ENCODE peak calls at places on chromosome 16, in nine cellular contexts. H is NCI-H1417; U is GM20000; I is hippocampal formation; Y is NK-92 treated with Interleukin-12 subunit alpha and Interleukin-12 subunit beta, amount 100 ng/mL, for 24 hours; X is stimulated activated CD4-positive, alpha-beta T cell treated with anti-CD3 and anti-CD28 coated beads, Interleukin-15, amount 100 ng/mL, for 1 hour; V is substantia nigra; B is mesendoderm; W is ELF-1. K is an unnamed sample.

GRCh38 chr16:48276102-48276501 is 28.8 kb upstream of the ABCC11 start:
- DNase-seq in H (no peak), U (no peak), I (peak; percentile 4), Y (no peak), X (no peak), V (no peak), B (peak; percentile 43), W (no peak), K (no peak)

GRCh38 chr16:18983565-18984424 is at the start of gene TMC7:
- DNase-seq in H (peak; percentile 90), U (peak; percentile 66), I (peak; percentile 87), Y (no peak), X (no peak), V (peak; percentile 72), B (peak; percentile 96), W (peak; percentile 95), K (peak; percentile 89)

GRCh38 chr16:53434436-53435065 is at the start of gene RBL2:
- DNase-seq in H (peak; percentile 89), U (peak; percentile 77), I (peak; percentile 81), Y (peak; percentile 70), X (peak; percentile 76), V (peak; percentile 29), B (peak; percentile 76), W (peak; percentile 87), K (peak; percentile 3)

GRCh38 chr16:27199235-27199586 is 4.1 kb upstream of the KDM8 start:
- DNase-seq in H (no peak), U (no peak), I (no peak), Y (no peak), X (no peak), V (no peak), B (no peak), W (no peak), K (no peak)

GRCh38 chr16:88654363-88655052 is 3.7 kb upstream of the CYBA start:
- DNase-seq in H (no peak), U (no peak), I (no peak), Y (no peak), X (no peak), V (no peak), B (no peak), W (no peak), K (no peak)

GRCh38 chr16:75593825-75594820 is 27.9 kb downstream of the GABARAPL2 start:
- DNase-seq in H (peak; percentile 64), U (no peak), I (no peak), Y (no peak), X (no peak), V (no peak), B (peak; percentile 88), W (peak; percentile 63), K (peak; percentile 6)

GRCh38 chr16:54285414-54286066 is 1.0 kb downstream of the IRX3 start:
- DNase-seq in H (peak; percentile 74), U (peak; percentile 36), I (no peak), Y (no peak), X (no peak), V (no peak), B (peak; percentile 37), W (peak; percentile 21), K (peak; percentile 1)

GRCh38 chr16:678858-679807 is 1.1 kb upstream of the STUB1 start:
- DNase-seq in H (peak; percentile 78), U (peak; percentile 68), I (no peak), Y (no peak), X (peak; percentile 32), V (no peak), B (peak; percentile 86), W (peak; percentile 82), K (peak; percentile 86)

GRCh38 chr16:1960665-1961630 is 1.6 kb downstream of the NDUFB10 start:
- DNase-seq in H (peak; percentile 49), U (no peak), I (no peak), Y (no peak), X (no peak), V (no peak), B (peak; percentile 76), W (peak; percentile 82), K (no peak)

GRCh38 chr16:56792960-56793359 is 63.0 kb downstream of the NUP93 start:
- DNase-seq in H (peak; percentile 54), U (no peak), I (no peak), Y (no peak), X (no peak), V (no peak), B (no peak), W (no peak), K (peak; percentile 10)

GRCh38 chr16:86823895-86824671 is 245.7 kb downstream of the FOXL1 start:
- DNase-seq in H (no peak), U (no peak), I (no peak), Y (no peak), X (no peak), V (no peak), B (no peak), W (no peak), K (no peak)

GRCh38 chr16:11232852-11233726 is 22.9 kb downstream of the SOCS1 start:
- DNase-seq in H (no peak), U (peak; percentile 75), I (no peak), Y (no peak), X (peak; percentile 71), V (no peak), B (peak; percentile 35), W (peak; percentile 68), K (no peak)

GRCh38 chr16:30187556-30187865 is 4.1 kb downstream of the CORO1A start:
- DNase-seq in H (no peak), U (no peak), I (no peak), Y (no peak), X (no peak), V (no peak), B (no peak), W (no peak), K (no peak)

GRCh38 chr16:72999541-73000019 is 48.3 kb downstream of the ZFHX3 start:
- DNase-seq in H (no peak), U (no peak), I (no peak), Y (no peak), X (no peak), V (no peak), B (no peak), W (no peak), K (no peak)

GRCh38 chr16:58409316-58409973 is 17.2 kb downstream of the GINS3 start:
- DNase-seq in H (no peak), U (no peak), I (peak; percentile 9), Y (no peak), X (no peak), V (no peak), B (no peak), W (no peak), K (no peak)

GRCh38 chr16:4264546-4264945 is 8.3 kb downstream of the TFAP4 start:
- DNase-seq in H (no peak), U (no peak), I (no peak), Y (no peak), X (no peak), V (no peak), B (no peak), W (no peak), K (no peak)

GRCh38 chr16:68739964-68740627 is 3.0 kb downstream of the CDH1 start:
- DNase-seq in H (no peak), U (no peak), I (no peak), Y (no peak), X (no peak), V (no peak), B (no peak), W (no peak), K (no peak)

GRCh38 chr16:7025616-7026190 is 306.9 kb upstream of the RBFOX1 start:
- DNase-seq in H (no peak), U (peak; percentile 29), I (peak; percentile 24), Y (peak; percentile 11), X (no peak), V (peak; percentile 25), B (peak; percentile 91), W (peak; percentile 94), K (peak; percentile 70)

GRCh38 chr16:72561-73537 is at the start of gene RHBDF1:
- DNase-seq in H (no peak), U (peak; percentile 73), I (no peak), Y (no peak), X (no peak), V (no peak), B (peak; percentile 79), W (peak; percentile 92), K (no peak)

GRCh38 chr16:12901204-12901596 is 198 bp upstream of the SHISA9 start:
- DNase-seq in H (peak; percentile 45), U (no peak), I (no peak), Y (no peak), X (no peak), V (no peak), B (peak; percentile 95), W (peak; percentile 86), K (no peak)

GRCh38 chr16:50390914-50391700 is 22.3 kb upstream of the BRD7 start:
- DNase-seq in H (no peak), U (no peak), I (no peak), Y (no peak), X (no peak), V (no peak), B (no peak), W (no peak), K (peak; percentile 38)

GRCh38 chr16:24125199-24125598 is 130.9 kb upstream of the CACNG3 start:
- DNase-seq in H (no peak), U (no peak), I (no peak), Y (no peak), X (no peak), V (no peak), B (no peak), W (no peak), K (no peak)

GRCh38 chr16:74577882-74578366 is 29.0 kb downstream of the GLG1 start:
- DNase-seq in H (no peak), U (peak; percentile 36), I (no peak), Y (no peak), X (no peak), V (no peak), B (no peak), W (no peak), K (peak; percentile 12)

GRCh38 chr16:72946474-72947194 is 101.3 kb downstream of the ZFHX3 start:
- DNase-seq in H (no peak), U (no peak), I (no peak), Y (no peak), X (no peak), V (no peak), B (no peak), W (no peak), K (no peak)

GRCh38 chr16:19884021-19884485 is 595 bp downstream of the GPRC5B start:
- DNase-seq in H (peak; percentile 76), U (no peak), I (no peak), Y (no peak), X (no peak), V (no peak), B (peak; percentile 47), W (no peak), K (no peak)

GRCh38 chr16:78624349-78624748 is 524.9 kb downstream of the WWOX start:
- DNase-seq in H (no peak), U (no peak), I (no peak), Y (no peak), X (no peak), V (no peak), B (no peak), W (no peak), K (no peak)

GRCh38 chr16:50644730-50645129 is 36.4 kb downstream of the SNX20 start:
- DNase-seq in H (no peak), U (peak; percentile 58), I (peak; percentile 40), Y (no peak), X (no peak), V (no peak), B (peak; percentile 68), W (no peak), K (no peak)

GRCh38 chr16:2954228-2954627 is 9.8 kb upstream of the KREMEN2 start:
- DNase-seq in H (peak; percentile 38), U (no peak), I (no peak), Y (no peak), X (no peak), V (no peak), B (peak; percentile 42), W (no peak), K (no peak)

GRCh38 chr16:4015275-4015990 is 100.8 kb downstream of the ADCY9 start:
- DNase-seq in H (no peak), U (no peak), I (no peak), Y (no peak), X (no peak), V (no peak), B (no peak), W (peak; percentile 33), K (no peak)

K was measured in NCI-H2227 treated with DMSO at 0.1 percent for 48 hours.